ENCODE peak calls at places on chromosome 4, in seven cellular contexts. Z, O, W, F, I, Y and Q are unnamed samples. For H3K4me1, the result is how much of the 10 kb centered on the place peaks cover.

GRCh38 chr4:3827616-3828492 is 61.7 kb downstream of the ADRA2C start:
- DNase-seq in W (peak), O (peak), Z (peak), I (peak), Y (peak), F (no peak), Q (no peak)

GRCh38 chr4:111399523-111400135 is 745.6 kb upstream of the FAM241A start:
- DNase-seq in Z (no peak), W (peak), I (no peak), O (no peak), F (no peak), Y (no peak), Q (no peak)

GRCh38 chr4:26288308-26288982 is 32.4 kb upstream of the RBPJ start:
- DNase-seq in F (peak), O (no peak), Y (no peak), I (no peak), Z (peak), W (peak), Q (no peak)

GRCh38 chr4:94882756-94883155 is 125.0 kb downstream of the BMPR1B start:
- DNase-seq in I (no peak), F (no peak), Z (no peak), Y (no peak), O (no peak), W (no peak), Q (no peak)

GRCh38 chr4:184978211-184978610 is 40.1 kb upstream of the HELT start:
- DNase-seq in Y (no peak), I (no peak), W (no peak), F (no peak), Z (no peak), O (peak), Q (no peak)

GRCh38 chr4:63901311-63901710 is 507.9 kb downstream of the TECRL start:
- DNase-seq in O (no peak), I (no peak), W (no peak), Z (no peak), Y (no peak), F (no peak), Q (no peak)

GRCh38 chr4:86547140-86547539 is 47.0 kb upstream of the PTPN13 start:
- DNase-seq in F (no peak), I (no peak), Z (no peak), W (no peak), Y (no peak), O (no peak), Q (no peak)

GRCh38 chr4:16158504-16158852 is 67.8 kb downstream of the TAPT1 start:
- DNase-seq in I (no peak), W (no peak), Z (no peak), Y (no peak), F (no peak), O (no peak), Q (no peak)

GRCh38 chr4:176791591-176792347 is 953 bp downstream of the VEGFC start:
- DNase-seq in Z (peak), I (peak), O (peak), Y (no peak), F (no peak), W (no peak), Q (no peak)

GRCh38 chr4:67593741-67594175 is 35.2 kb downstream of the STAP1 start:
- DNase-seq in O (no peak), Z (no peak), Y (no peak), W (peak), I (no peak), F (no peak), Q (no peak)
- H3K4me1 ChIP-seq in O (under half), Z (under half), Y (under half), W (under half), I (under half), F (under half), Q (under half)

GRCh38 chr4:163540448-163540847 is 46.0 kb downstream of the TMA16 start:
- DNase-seq in Y (no peak), Z (no peak), I (no peak), W (peak), F (no peak), O (no peak), Q (no peak)

GRCh38 chr4:163534056-163534455 is 39.6 kb downstream of the TMA16 start:
- DNase-seq in Y (no peak), Z (no peak), I (no peak), F (no peak), W (no peak), O (no peak), Q (no peak)

GRCh38 chr4:163536101-163536500 is 41.6 kb downstream of the TMA16 start:
- DNase-seq in F (no peak), Z (no peak), W (peak), Y (no peak), I (no peak), O (no peak), Q (no peak)

GRCh38 chr4:163540977-163541376 is 46.5 kb downstream of the TMA16 start:
- DNase-seq in W (peak), Z (no peak), O (no peak), F (no peak), I (no peak), Y (no peak), Q (no peak)

DNA sequence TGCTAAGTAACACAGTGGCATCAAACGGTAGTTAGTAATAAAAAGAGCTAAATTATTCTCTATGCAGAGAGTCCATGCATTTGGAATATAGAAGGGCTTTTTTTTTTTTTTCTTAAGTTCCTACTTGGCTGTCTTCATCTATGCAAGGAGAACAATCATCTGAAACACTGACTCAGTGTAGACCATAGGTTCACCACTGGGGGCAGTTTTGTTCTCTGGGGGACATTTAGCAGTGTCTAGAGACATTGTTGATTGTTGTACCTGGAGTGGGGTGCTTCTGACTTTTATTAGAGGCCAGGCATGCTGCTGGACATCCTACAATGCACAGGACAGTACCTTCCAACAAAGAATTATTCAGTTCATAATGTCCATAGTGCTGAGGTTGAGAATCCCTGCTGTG is 41.2 kb downstream of the TMA16 start:
- DNase-seq in F (no peak), W (no peak), I (no peak), O (no peak), Z (no peak), Y (no peak), Q (no peak)
- TF ChIP-seq CTCF in F (peak), W (no peak), I (no peak), O (no peak), Z (no peak), Y (no peak), Q (peak)

GRCh38 chr4:155367608-155368007 is 9.2 kb downstream of the MAP9 start:
- DNase-seq in O (no peak), I (no peak), Z (no peak), Y (no peak), W (no peak), F (no peak), Q (no peak)
- H3K4me1 ChIP-seq in O (under half), I (under half), Z (under half), Y (under half), W (under half), F (under half), Q (under half)

DNA sequence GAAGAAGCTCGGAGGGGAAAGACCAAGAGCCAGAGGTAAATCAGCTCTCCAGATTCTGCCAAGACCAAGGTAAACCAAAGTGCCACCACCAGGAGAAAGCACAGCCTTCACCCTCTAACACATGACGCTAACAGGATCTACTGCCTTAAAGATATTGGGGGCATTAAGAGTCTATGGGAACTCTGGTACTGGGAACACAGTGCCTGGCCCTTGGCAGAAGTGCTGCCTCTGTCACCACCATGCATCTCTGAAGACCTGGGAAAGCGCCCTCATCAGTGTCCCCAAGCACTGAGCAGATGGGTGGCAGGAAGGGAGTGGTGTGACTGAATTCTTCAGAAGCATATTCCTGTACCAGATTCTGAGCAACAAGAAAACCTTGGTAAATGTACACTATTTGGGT is 1.3 kb downstream of the QDPR start:
- DNase-seq in F (no peak), O (no peak), W (no peak), I (no peak), Z (no peak), Y (no peak), Q (no peak)
- TF ChIP-seq CTCF in F (no peak), O (no peak), W (no peak), I (no peak), Z (no peak), Y (no peak), Q (no peak)

GRCh38 chr4:156946508-156947197 is 24.9 kb downstream of the PDGFC start:
- DNase-seq in O (no peak), W (peak), Z (peak), F (no peak), Y (no peak), I (no peak), Q (no peak)
- H3K4me1 ChIP-seq in O (half or more), W (half or more), Z (half or more), F (under half), Y (under half), I (under half), Q (under half)

GRCh38 chr4:8267077-8267476 is 2.5 kb upstream of the HTRA3 start:
- DNase-seq in F (no peak), Z (peak), I (no peak), Y (no peak), W (no peak), O (peak), Q (peak)
- TF ChIP-seq CTCF in F (peak), Z (peak), I (peak), Y (peak), W (peak), O (peak), Q (peak)

GRCh38 chr4:1211371-1211770 is 37.6 kb downstream of the CTBP1 start:
- DNase-seq in W (no peak), I (peak), Z (no peak), Y (no peak), O (no peak), F (no peak), Q (no peak)
- H3K4me1 ChIP-seq in W (under half), I (under half), Z (under half), Y (under half), O (under half), F (under half), Q (under half)

GRCh38 chr4:7867191-7867590 is 72.5 kb downstream of the AFAP1 start:
- DNase-seq in O (no peak), F (no peak), W (no peak), I (no peak), Z (no peak), Y (no peak), Q (no peak)

GRCh38 chr4:7867701-7868429 is 71.8 kb downstream of the AFAP1 start:
- DNase-seq in I (no peak), O (no peak), F (no peak), W (peak), Y (no peak), Z (peak), Q (no peak)

GRCh38 chr4:7868430-7868775 is 71.3 kb downstream of the AFAP1 start:
- DNase-seq in I (no peak), Z (no peak), F (no peak), Y (no peak), W (no peak), O (no peak), Q (no peak)

GRCh38 chr4:7871356-7871755 is 68.3 kb downstream of the AFAP1 start:
- DNase-seq in Z (no peak), I (no peak), Y (no peak), F (no peak), W (no peak), O (no peak), Q (no peak)

DNA sequence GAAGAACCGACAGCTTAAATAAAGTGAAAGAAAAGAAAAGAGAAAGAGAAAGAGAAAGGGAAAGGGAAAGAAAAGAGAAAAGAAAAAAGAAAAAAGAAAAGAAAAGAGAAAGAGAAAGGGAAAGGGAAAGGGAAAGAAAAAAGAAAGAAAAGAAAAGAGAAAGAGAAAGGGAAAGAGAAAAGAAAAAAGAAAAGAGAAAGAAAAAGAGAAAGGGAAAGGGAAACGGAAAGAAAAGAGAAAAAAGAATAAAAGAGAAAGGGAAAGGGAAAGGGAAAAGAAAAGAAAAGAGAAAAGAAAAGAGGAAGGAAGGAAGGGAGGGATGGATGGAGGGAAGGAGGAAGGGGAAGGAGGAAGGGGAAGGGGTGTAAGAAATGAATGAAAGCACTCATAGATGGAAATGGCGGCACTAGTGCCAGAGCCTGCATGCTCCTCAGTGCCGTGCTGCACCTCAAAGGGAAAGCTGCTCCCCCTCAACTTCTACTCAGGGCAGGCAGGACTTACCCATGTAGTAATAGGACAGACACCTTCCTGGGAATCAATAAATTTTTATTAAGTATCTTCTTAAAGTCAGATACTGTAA is 70.7 kb downstream of the AFAP1 start:
- DNase-seq in F (no peak), O (no peak), I (no peak), W (no peak), Y (no peak), Z (no peak), Q (no peak)
- TF ChIP-seq CTCF in F (no peak), O (no peak), I (no peak), W (no peak), Y (no peak), Z (no peak), Q (no peak)

GRCh38 chr4:84499065-84499982 is at the start of gene NKX6-1:
- DNase-seq in F (no peak), I (no peak), O (peak), Z (peak), W (peak), Y (peak), Q (no peak)

GRCh38 chr4:84502333-84502954 is 3.4 kb upstream of the NKX6-1 start:
- DNase-seq in W (no peak), F (no peak), Y (no peak), Z (no peak), O (no peak), I (no peak), Q (no peak)

GRCh38 chr4:84501721-84502267 is 2.7 kb upstream of the NKX6-1 start:
- DNase-seq in Z (no peak), O (no peak), W (no peak), Y (no peak), F (no peak), I (no peak), Q (no peak)

GRCh38 chr4:84501197-84501492 is 2.1 kb upstream of the NKX6-1 start:
- DNase-seq in O (no peak), I (no peak), Y (no peak), W (no peak), Z (no peak), F (no peak), Q (no peak)

GRCh38 chr4:84500386-84501196 is 1.5 kb upstream of the NKX6-1 start:
- DNase-seq in W (no peak), I (no peak), Z (no peak), Y (no peak), F (no peak), O (no peak), Q (no peak)
- H3K4me1 ChIP-seq in W (under half), I (under half), Z (under half), Y (under half), F (under half), O (under half), Q (under half)